ENCODE peak calls at places on chromosome 15, in ten cellular contexts. S, E, G, N, C, H, D, A, W and M are unnamed samples. For H3K4me1, the result is how much of the 10 kb centered on the place peaks cover.

GRCh38 chr15:89822611-89822950 is 7.9 kb upstream of the ANPEP start:
- DNase-seq in S (no peak), E (no peak), G (no peak), N (no peak), C (no peak), H (no peak), D (no peak), A (no peak), W (no peak), M (no peak)

GRCh38 chr15:53808058-53808703 is 48.7 kb upstream of the WDR72 start:
- DNase-seq in S (peak), E (no peak), G (no peak), N (no peak), C (no peak), H (no peak), D (peak), A (no peak), W (no peak), M (no peak)

GRCh38 chr15:88401972-88402656 is 65.1 kb downstream of the MRPL46 start:
- DNase-seq in S (no peak), E (no peak), G (no peak), N (no peak), C (peak), H (no peak), D (no peak), A (no peak), W (no peak), M (no peak)

GRCh38 chr15:26910715-26911114 is 43.9 kb downstream of the GABRA5 start:
- DNase-seq in S (no peak), E (no peak), G (no peak), N (no peak), C (no peak), H (no peak), D (no peak), A (no peak), W (no peak), M (no peak)

GRCh38 chr15:77457619-77458265 is 37.1 kb downstream of the HMG20A start:
- DNase-seq in S (no peak), E (no peak), G (no peak), N (peak), C (no peak), H (no peak), D (peak), A (no peak), W (no peak), M (no peak)

GRCh38 chr15:64894395-64895056 is 17.2 kb upstream of the ANKDD1A start:
- DNase-seq in S (no peak), E (peak), G (no peak), N (no peak), C (no peak), H (peak), D (no peak), A (no peak), W (no peak), M (no peak)

GRCh38 chr15:53197426-53197839 is 407.3 kb upstream of the ONECUT1 start:
- DNase-seq in S (peak), E (no peak), G (peak), N (peak), C (peak), H (peak), D (peak), A (peak), W (peak), M (peak)

GRCh38 chr15:76337047-76337738 is 620 bp downstream of the ISL2 start:
- DNase-seq in S (no peak), E (no peak), G (no peak), N (peak), C (no peak), H (no peak), D (peak), A (no peak), W (no peak), M (no peak)

GRCh38 chr15:91258436-91258779 is 158.4 kb downstream of the SV2B start:
- DNase-seq in S (peak), E (no peak), G (no peak), N (no peak), C (no peak), H (no peak), D (no peak), A (no peak), W (peak), M (no peak)

GRCh38 chr15:97563516-97563915 is 397.0 kb upstream of the ARRDC4 start:
- DNase-seq in S (no peak), E (no peak), G (no peak), N (no peak), C (no peak), H (no peak), D (no peak), A (no peak), W (no peak), M (no peak)

GRCh38 chr15:58065011-58065444 is 483 bp downstream of the ALDH1A2 start:
- DNase-seq in S (no peak), E (no peak), G (peak), N (no peak), C (peak), H (no peak), D (peak), A (peak), W (peak), M (peak)

GRCh38 chr15:48422401-48422800 is 91.2 kb downstream of the DUT start:
- DNase-seq in S (no peak), E (no peak), G (no peak), N (no peak), C (no peak), H (no peak), D (no peak), A (no peak), W (no peak), M (no peak)

GRCh38 chr15:52677593-52677992 is 1.6 kb downstream of the ATOSA start:
- DNase-seq in S (no peak), E (no peak), G (no peak), N (no peak), C (no peak), H (no peak), D (no peak), A (no peak), W (no peak), M (no peak)

GRCh38 chr15:60110909-60111308 is 106.8 kb downstream of the FOXB1 start:
- DNase-seq in S (no peak), E (no peak), G (no peak), N (no peak), C (no peak), H (no peak), D (no peak), A (no peak), W (no peak), M (no peak)

GRCh38 chr15:74415966-74416916 is 17.5 kb downstream of the SEMA7A start:
- DNase-seq in S (no peak), E (no peak), G (no peak), N (no peak), C (no peak), H (no peak), D (no peak), A (no peak), W (no peak), M (no peak)

GRCh38 chr15:82174471-82174870 is 88.1 kb downstream of the EFL1 start:
- DNase-seq in S (no peak), E (no peak), G (no peak), N (no peak), C (no peak), H (no peak), D (no peak), A (no peak), W (no peak), M (no peak)

DNA sequence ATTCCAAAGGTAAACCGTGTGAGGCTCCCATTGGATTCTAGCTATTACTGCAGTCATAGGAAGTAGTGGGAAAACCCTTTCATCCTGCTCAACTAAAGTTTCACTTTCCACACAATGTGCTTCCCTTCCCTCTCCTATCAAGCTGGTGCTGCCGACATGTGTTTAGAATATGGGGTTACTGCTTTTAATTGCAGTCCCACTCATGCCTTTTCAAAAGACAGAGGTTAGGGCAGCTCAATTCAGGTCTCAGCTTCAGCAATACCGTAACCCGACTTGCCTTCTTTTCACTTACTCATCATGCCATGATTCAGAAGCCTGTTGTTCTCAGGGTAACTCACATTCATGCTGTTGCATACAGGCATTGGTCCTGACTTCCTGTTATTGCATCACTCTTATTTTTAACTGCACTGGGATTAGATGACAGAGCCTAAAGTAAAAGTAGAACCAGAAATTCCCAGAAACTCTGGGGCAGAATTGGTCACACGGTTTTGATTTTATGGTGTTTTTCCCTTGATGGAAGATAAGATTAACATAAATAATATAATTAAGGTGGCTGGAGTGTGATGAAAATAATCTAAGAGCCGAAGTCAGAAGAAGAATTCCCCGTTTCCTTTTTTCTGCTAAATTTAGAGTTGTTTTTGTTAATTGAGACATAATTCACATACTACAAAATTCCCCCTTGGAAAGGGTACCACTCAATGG is 45.7 kb downstream of the C2CD4B start:
- DNase-seq in S (peak), E (no peak), G (no peak), N (peak), C (no peak), H (peak), D (peak), A (no peak), W (no peak), M (no peak)
- TF ChIP-seq CTCF in S (no peak), E (no peak), G (no peak), N (no peak), C (peak), H (peak), D (no peak), A (no peak), W (no peak), M (no peak)

GRCh38 chr15:63797103-63797502 is 36.6 kb downstream of the HERC1 start:
- DNase-seq in S (no peak), E (no peak), G (no peak), N (no peak), C (no peak), H (no peak), D (no peak), A (no peak), W (no peak), M (no peak)
- H3K4me1 ChIP-seq in S (under half), E (under half), G (under half), N (under half), C (half or more), H (under half), D (under half), A (under half), W (under half), M (under half)

GRCh38 chr15:80264031-80264430 is 12.0 kb upstream of the CTXND1 start:
- DNase-seq in S (no peak), E (no peak), G (no peak), N (peak), C (no peak), H (no peak), D (no peak), A (no peak), W (no peak), M (no peak)

GRCh38 chr15:80260566-80260965 is 8.6 kb upstream of the CTXND1 start:
- DNase-seq in S (no peak), E (no peak), G (no peak), N (no peak), C (no peak), H (no peak), D (no peak), A (no peak), W (no peak), M (no peak)

GRCh38 chr15:80265021-80265420 is 13.0 kb upstream of the CTXND1 start:
- DNase-seq in S (no peak), E (no peak), G (no peak), N (peak), C (no peak), H (no peak), D (no peak), A (no peak), W (no peak), M (no peak)

DNA sequence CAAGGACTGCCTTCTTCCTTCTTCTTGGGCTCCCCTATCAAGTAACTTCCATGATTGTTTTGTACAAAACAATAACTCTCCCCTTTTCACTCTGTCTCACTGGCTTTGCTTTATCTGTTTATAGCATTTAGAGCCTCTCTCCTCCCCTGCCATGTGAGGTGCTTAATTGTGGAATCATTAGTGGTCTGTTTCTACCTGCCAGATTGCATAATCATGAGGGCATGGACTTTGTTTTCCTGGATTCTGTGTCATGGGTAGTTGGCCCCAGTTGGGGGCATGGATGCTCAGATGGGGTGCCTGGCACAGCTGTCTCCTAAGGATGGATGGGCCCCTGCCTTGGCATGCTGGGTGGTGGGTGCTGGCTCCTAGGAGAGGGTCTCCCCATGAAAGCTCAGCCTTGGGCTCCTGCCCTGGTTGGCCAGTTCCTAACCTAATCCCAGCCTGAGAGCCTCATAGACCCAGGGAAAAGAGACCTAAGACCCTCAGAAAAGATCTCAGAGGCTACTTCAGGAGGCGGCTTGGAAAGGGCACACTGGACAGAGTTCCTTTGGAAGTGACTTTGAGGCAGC is 8.0 kb upstream of the CTXND1 start:
- DNase-seq in S (no peak), E (no peak), G (no peak), N (no peak), C (no peak), H (no peak), D (no peak), A (no peak), W (no peak), M (no peak)
- TF ChIP-seq POLR2A in S (no peak), E (no peak), G (no peak), N (no peak), C (no peak), H (no peak), D (no peak), A (no peak), W (no peak), M (no peak)

DNA sequence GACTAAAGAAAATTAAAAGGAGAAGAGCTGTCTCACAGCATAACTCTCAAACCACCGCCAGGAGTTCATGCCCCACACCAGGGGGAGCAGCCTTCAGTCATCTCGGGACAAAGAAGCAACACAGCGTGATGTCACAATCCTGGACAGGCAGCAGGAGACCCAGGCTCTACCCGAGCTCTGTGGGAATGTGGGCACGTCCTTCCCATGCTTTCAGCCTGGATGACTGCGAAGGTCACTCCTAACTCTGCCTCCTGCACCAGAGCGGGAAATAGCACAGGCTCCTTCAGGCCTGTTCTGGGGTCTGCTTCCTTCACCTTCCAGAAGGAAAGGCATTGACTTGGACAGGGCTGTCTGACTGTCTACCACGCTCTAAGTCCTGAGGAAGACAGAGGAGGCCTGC is 31.3 kb downstream of the NOX5 start:
- DNase-seq in S (no peak), E (no peak), G (no peak), N (peak), C (no peak), H (no peak), D (no peak), A (no peak), W (no peak), M (no peak)
- TF ChIP-seq CTCF in S (no peak), E (no peak), G (no peak), N (peak), C (no peak), H (no peak), D (peak), A (no peak), W (no peak), M (no peak)

GRCh38 chr15:54836052-54836795 is 360.5 kb downstream of the RSL24D1 start:
- DNase-seq in S (no peak), E (no peak), G (no peak), N (no peak), C (no peak), H (no peak), D (no peak), A (no peak), W (no peak), M (no peak)
- H3K4me1 ChIP-seq in S (under half), E (under half), G (under half), N (under half), C (under half), H (under half), D (under half), A (under half), W (under half), M (under half)

GRCh38 chr15:63501256-63502089 is 2.9 kb upstream of the USP3 start:
- DNase-seq in S (peak), E (peak), G (peak), N (peak), C (peak), H (peak), D (peak), A (peak), W (peak), M (peak)

GRCh38 chr15:63503739-63504246 is 600 bp upstream of the USP3 start:
- DNase-seq in S (peak), E (no peak), G (peak), N (peak), C (peak), H (peak), D (peak), A (peak), W (peak), M (peak)

GRCh38 chr15:63504247-63504978 is at the start of gene USP3:
- DNase-seq in S (peak), E (peak), G (peak), N (peak), C (peak), H (peak), D (peak), A (peak), W (peak), M (peak)

GRCh38 chr15:63502137-63502801 is 2.1 kb upstream of the USP3 start:
- DNase-seq in S (no peak), E (no peak), G (peak), N (peak), C (no peak), H (no peak), D (peak), A (no peak), W (no peak), M (peak)

DNA sequence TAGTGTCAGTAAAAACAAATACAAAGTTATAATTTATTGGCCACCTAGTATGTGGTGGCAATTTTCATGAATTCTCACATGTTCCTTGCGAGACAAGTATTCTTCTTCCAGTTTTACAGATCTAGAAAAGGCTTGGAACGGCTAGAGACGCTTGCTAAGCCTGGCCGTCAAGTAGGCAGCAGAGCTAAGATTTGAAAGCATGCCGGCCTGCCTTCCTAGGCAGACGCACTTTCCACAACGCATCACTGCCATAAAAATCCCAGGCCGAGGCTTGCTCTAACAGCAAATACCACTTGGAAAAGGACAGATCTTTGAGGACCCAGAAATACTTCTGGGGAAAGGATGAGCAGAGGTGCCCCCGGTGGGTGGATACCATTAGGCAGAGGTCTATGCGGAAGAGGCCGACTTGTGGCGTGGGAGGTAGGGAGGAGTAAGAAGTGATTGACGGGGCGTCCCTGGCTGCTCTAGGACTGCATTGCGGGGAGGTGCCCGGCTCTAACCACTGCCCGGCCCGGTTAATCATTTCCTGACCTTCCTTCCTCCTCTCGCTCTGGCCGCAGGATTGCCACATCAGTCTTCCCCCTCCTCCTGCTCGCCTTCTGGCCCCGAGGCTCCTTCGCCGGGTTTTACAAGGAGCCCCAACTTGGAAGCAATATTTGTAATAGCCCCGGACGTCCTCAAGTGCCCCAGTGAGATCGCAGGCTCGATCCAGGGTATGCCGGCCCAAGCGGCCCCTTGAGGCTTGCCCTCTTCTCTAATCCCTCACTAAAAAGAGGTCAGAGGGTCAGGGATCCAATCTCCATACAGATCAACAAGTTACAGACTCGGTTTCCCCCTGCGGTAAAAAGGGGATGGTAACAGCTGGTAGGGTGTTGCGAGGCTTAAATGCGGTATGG is 1.3 kb upstream of the USP3 start:
- DNase-seq in S (peak), E (peak), G (peak), N (peak), C (peak), H (peak), D (peak), A (peak), W (peak), M (peak)
- TF ChIP-seq POLR2A in S (peak), E (peak), G (peak), N (no peak), C (no peak), H (peak), D (peak), A (peak), W (peak), M (peak)